ENCODE peak calls at places on chromosomes 12 and 14, in five cellular contexts. One of them, this sample, is unnamed.

GRCh38 chr12:27081668-27082091 is 698 bp downstream of the C12orf71 start:
- DNase-seq in fibroblast of lung: no peak
- DNase-seq in sigmoid colon: no peak
- DNase-seq in upper lobe of right lung: no peak
- DNase-seq in epithelial cell of esophagus: peak
- DNase-seq in this sample: no peak

GRCh38 chr12:6235499-6235898 is 35.3 kb downstream of the CD9 start:
- DNase-seq in sigmoid colon: peak
- DNase-seq in upper lobe of right lung: peak
- DNase-seq in epithelial cell of esophagus: no peak
- DNase-seq in fibroblast of lung: no peak
- DNase-seq in this sample: no peak

GRCh38 chr14:64541971-64542838 is 1.7 kb downstream of the HSPA2 start:
- DNase-seq in epithelial cell of esophagus: no peak
- DNase-seq in sigmoid colon: peak
- DNase-seq in upper lobe of right lung: no peak
- DNase-seq in fibroblast of lung: no peak
- DNase-seq in this sample: no peak

GRCh38 chr12:22286569-22286968 is 47.9 kb downstream of the ST8SIA1 start:
- DNase-seq in epithelial cell of esophagus: no peak
- DNase-seq in fibroblast of lung: peak
- DNase-seq in upper lobe of right lung: no peak
- DNase-seq in sigmoid colon: no peak
- DNase-seq in this sample: peak

GRCh38 chr14:22822619-22823551 is 6.8 kb upstream of the MRPL52 start:
- DNase-seq in upper lobe of right lung: peak
- DNase-seq in fibroblast of lung: peak
- DNase-seq in epithelial cell of esophagus: peak
- DNase-seq in sigmoid colon: peak
- DNase-seq in this sample: peak

GRCh38 chr14:103889313-103890051 is 38.8 kb upstream of the TDRD9 start:
- DNase-seq in sigmoid colon: no peak
- DNase-seq in epithelial cell of esophagus: peak
- DNase-seq in upper lobe of right lung: peak
- DNase-seq in fibroblast of lung: peak
- DNase-seq in this sample: no peak

GRCh38 chr12:128729628-128730121 is 94.1 kb downstream of the SLC15A4 start:
- DNase-seq in sigmoid colon: no peak
- DNase-seq in upper lobe of right lung: no peak
- DNase-seq in epithelial cell of esophagus: peak
- DNase-seq in fibroblast of lung: no peak
- DNase-seq in this sample: no peak

GRCh38 chr12:32395031-32395430 is 4.3 kb upstream of the FGD4 start:
- DNase-seq in fibroblast of lung: no peak
- DNase-seq in sigmoid colon: no peak
- DNase-seq in epithelial cell of esophagus: no peak
- DNase-seq in upper lobe of right lung: no peak
- DNase-seq in this sample: no peak

GRCh38 chr12:12442548-12443071 is 85.7 kb downstream of the BORCS5 start:
- DNase-seq in epithelial cell of esophagus: peak
- DNase-seq in upper lobe of right lung: no peak
- DNase-seq in fibroblast of lung: peak
- DNase-seq in sigmoid colon: no peak
- DNase-seq in this sample: peak

GRCh38 chr12:80107221-80107620 is 7.9 kb downstream of the OTOGL start:
- DNase-seq in upper lobe of right lung: no peak
- DNase-seq in sigmoid colon: no peak
- DNase-seq in fibroblast of lung: peak
- DNase-seq in epithelial cell of esophagus: no peak
- DNase-seq in this sample: no peak

GRCh38 chr14:71355324-71356201 is 448.3 kb downstream of the PCNX1 start:
- DNase-seq in epithelial cell of esophagus: peak
- DNase-seq in upper lobe of right lung: no peak
- DNase-seq in fibroblast of lung: peak
- DNase-seq in sigmoid colon: peak
- DNase-seq in this sample: peak

GRCh38 chr14:77242752-77243151 is 28.3 kb downstream of the NGB start:
- DNase-seq in epithelial cell of esophagus: no peak
- DNase-seq in sigmoid colon: no peak
- DNase-seq in upper lobe of right lung: no peak
- DNase-seq in fibroblast of lung: no peak
- DNase-seq in this sample: no peak

GRCh38 chr14:81437226-81437625 is 37.1 kb upstream of the STON2 start:
- DNase-seq in fibroblast of lung: no peak
- DNase-seq in epithelial cell of esophagus: no peak
- DNase-seq in sigmoid colon: no peak
- DNase-seq in upper lobe of right lung: no peak
- DNase-seq in this sample: no peak

GRCh38 chr14:99768381-99768780 is 24.8 kb upstream of the EML1 start:
- DNase-seq in upper lobe of right lung: no peak
- DNase-seq in sigmoid colon: peak
- DNase-seq in epithelial cell of esophagus: no peak
- DNase-seq in fibroblast of lung: peak
- DNase-seq in this sample: no peak

DNA sequence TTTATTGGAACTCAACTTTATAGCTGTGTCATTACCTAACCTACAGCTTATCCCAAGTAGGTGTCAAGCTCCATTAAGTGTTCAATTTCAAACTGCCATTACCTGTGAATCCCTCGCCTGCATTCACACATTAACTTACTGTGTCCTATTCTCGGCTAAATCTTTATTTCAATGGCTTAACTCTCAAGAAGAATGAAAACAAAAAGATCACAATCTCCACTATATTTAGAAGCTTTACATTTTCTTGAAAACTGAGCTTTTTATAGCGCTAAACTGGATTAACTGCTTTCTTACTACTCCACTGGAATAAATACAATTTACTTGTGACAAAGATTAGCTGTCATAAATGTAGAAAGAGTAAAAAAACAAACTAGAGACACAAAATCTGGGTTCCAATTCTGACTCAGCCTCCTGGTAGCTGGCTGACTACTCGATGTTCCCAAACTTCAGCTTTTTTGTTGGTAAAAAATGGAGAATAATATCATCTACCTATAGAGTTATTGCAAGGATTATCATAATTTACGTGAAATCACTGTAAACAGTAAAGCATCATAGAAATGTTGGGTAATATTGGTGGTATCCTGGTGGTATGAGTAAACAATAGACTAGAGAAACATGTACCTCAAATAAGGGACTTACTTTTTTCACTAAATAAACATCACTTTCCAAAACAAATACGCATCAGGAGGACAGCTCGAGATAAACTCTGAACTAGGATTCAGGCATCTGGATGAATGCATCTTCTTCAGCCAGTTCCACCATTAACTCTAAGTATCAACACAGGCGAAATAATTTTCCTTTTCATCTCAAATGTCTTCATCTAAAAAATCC is 1.7 kb downstream of the RALGAPA1 start:
- DNase-seq in fibroblast of lung: no peak
- DNase-seq in sigmoid colon: no peak
- DNase-seq in upper lobe of right lung: no peak
- DNase-seq in epithelial cell of esophagus: no peak
- DNase-seq in this sample: no peak
- H3K4me3 ChIP-seq in fibroblast of lung: peak
- H3K4me3 ChIP-seq in sigmoid colon: peak
- H3K4me3 ChIP-seq in upper lobe of right lung: peak
- H3K4me3 ChIP-seq in epithelial cell of esophagus: peak
- H3K4me3 ChIP-seq in this sample: peak

GRCh38 chr12:96985515-96986362 is 78.7 kb downstream of the NEDD1 start:
- DNase-seq in sigmoid colon: no peak
- DNase-seq in upper lobe of right lung: peak
- DNase-seq in fibroblast of lung: no peak
- DNase-seq in epithelial cell of esophagus: peak
- DNase-seq in this sample: no peak
- H3K4me3 ChIP-seq in sigmoid colon: peak
- H3K4me3 ChIP-seq in upper lobe of right lung: peak
- H3K4me3 ChIP-seq in fibroblast of lung: peak
- H3K4me3 ChIP-seq in epithelial cell of esophagus: peak
- H3K4me3 ChIP-seq in this sample: peak

GRCh38 chr12:71768900-71769299 is 14.2 kb downstream of the RAB21 start:
- DNase-seq in epithelial cell of esophagus: no peak
- DNase-seq in fibroblast of lung: no peak
- DNase-seq in sigmoid colon: no peak
- DNase-seq in upper lobe of right lung: no peak
- DNase-seq in this sample: no peak

GRCh38 chr12:71763682-71764379 is 9.2 kb downstream of the RAB21 start:
- DNase-seq in fibroblast of lung: peak
- DNase-seq in sigmoid colon: no peak
- DNase-seq in upper lobe of right lung: no peak
- DNase-seq in epithelial cell of esophagus: no peak
- DNase-seq in this sample: peak

GRCh38 chr12:71764587-71765321 is 10.1 kb downstream of the RAB21 start:
- DNase-seq in epithelial cell of esophagus: no peak
- DNase-seq in upper lobe of right lung: no peak
- DNase-seq in sigmoid colon: no peak
- DNase-seq in fibroblast of lung: no peak
- DNase-seq in this sample: no peak

GRCh38 chr12:71767183-71767582 is 12.5 kb downstream of the RAB21 start:
- DNase-seq in fibroblast of lung: no peak
- DNase-seq in sigmoid colon: no peak
- DNase-seq in upper lobe of right lung: no peak
- DNase-seq in epithelial cell of esophagus: no peak
- DNase-seq in this sample: no peak

GRCh38 chr12:71766202-71766601 is 11.5 kb downstream of the RAB21 start:
- DNase-seq in upper lobe of right lung: no peak
- DNase-seq in epithelial cell of esophagus: no peak
- DNase-seq in sigmoid colon: no peak
- DNase-seq in fibroblast of lung: no peak
- DNase-seq in this sample: no peak
- H3K4me3 ChIP-seq in upper lobe of right lung: no peak
- H3K4me3 ChIP-seq in epithelial cell of esophagus: no peak
- H3K4me3 ChIP-seq in sigmoid colon: no peak
- H3K4me3 ChIP-seq in fibroblast of lung: no peak
- H3K4me3 ChIP-seq in this sample: no peak

GRCh38 chr12:49293056-49293956 is 1.6 kb upstream of the PRPH start:
- DNase-seq in sigmoid colon: peak
- DNase-seq in upper lobe of right lung: peak
- DNase-seq in fibroblast of lung: no peak
- DNase-seq in epithelial cell of esophagus: no peak
- DNase-seq in this sample: no peak
- H3K4me3 ChIP-seq in sigmoid colon: no peak
- H3K4me3 ChIP-seq in upper lobe of right lung: no peak
- H3K4me3 ChIP-seq in fibroblast of lung: no peak
- H3K4me3 ChIP-seq in epithelial cell of esophagus: no peak
- H3K4me3 ChIP-seq in this sample: no peak

GRCh38 chr14:96423446-96424103 is 31.6 kb downstream of the AK7 start:
- DNase-seq in upper lobe of right lung: no peak
- DNase-seq in epithelial cell of esophagus: no peak
- DNase-seq in fibroblast of lung: no peak
- DNase-seq in sigmoid colon: no peak
- DNase-seq in this sample: no peak
- H3K4me3 ChIP-seq in upper lobe of right lung: peak
- H3K4me3 ChIP-seq in epithelial cell of esophagus: peak
- H3K4me3 ChIP-seq in fibroblast of lung: no peak
- H3K4me3 ChIP-seq in sigmoid colon: no peak
- H3K4me3 ChIP-seq in this sample: peak